ENCODE peak calls at places on chromosomes 11 and 22, in four cellular contexts. K is tibial artery, S is H1, R is neural crest cell. O is an unnamed sample.

GRCh38 chr11:76793391-76793811 is 10.2 kb downstream of the TSKU start:
- DNase-seq in K (no peak), R (no peak), S (no peak), O (no peak)

GRCh38 chr11:26297179-26297970 is 34.6 kb upstream of the ANO3 start:
- DNase-seq in R (peak), K (no peak), S (no peak), O (no peak)

GRCh38 chr22:50640857-50641647 is 13.1 kb upstream of the ARSA start:
- DNase-seq in K (no peak), S (peak), R (no peak), O (no peak)

GRCh38 chr11:124551189-124551588 is 7.7 kb upstream of the OR8B12 start:
- DNase-seq in S (no peak), K (no peak), R (no peak), O (no peak)

GRCh38 chr22:20441631-20442484 is 4.2 kb upstream of the SCARF2 start:
- DNase-seq in R (no peak), K (no peak), S (no peak), O (no peak)

GRCh38 chr11:30586251-30587144 is at the start of gene MPPED2:
- DNase-seq in R (peak), K (peak), S (peak), O (peak)

GRCh38 chr11:69312418-69313399 is 18.8 kb downstream of the MYEOV start:
- DNase-seq in K (no peak), R (no peak), S (no peak), O (no peak)

GRCh38 chr11:44928807-44929206 is 21.9 kb downstream of the TP53I11 start:
- DNase-seq in S (no peak), K (no peak), R (no peak), O (no peak)

GRCh38 chr11:87036756-87037449 is 831 bp upstream of the TMEM135 start:
- DNase-seq in K (no peak), S (no peak), R (no peak), O (peak)

GRCh38 chr11:16382638-16383380 is 26.5 kb upstream of the SOX6 start:
- DNase-seq in S (no peak), K (no peak), R (no peak), O (no peak)

DNA sequence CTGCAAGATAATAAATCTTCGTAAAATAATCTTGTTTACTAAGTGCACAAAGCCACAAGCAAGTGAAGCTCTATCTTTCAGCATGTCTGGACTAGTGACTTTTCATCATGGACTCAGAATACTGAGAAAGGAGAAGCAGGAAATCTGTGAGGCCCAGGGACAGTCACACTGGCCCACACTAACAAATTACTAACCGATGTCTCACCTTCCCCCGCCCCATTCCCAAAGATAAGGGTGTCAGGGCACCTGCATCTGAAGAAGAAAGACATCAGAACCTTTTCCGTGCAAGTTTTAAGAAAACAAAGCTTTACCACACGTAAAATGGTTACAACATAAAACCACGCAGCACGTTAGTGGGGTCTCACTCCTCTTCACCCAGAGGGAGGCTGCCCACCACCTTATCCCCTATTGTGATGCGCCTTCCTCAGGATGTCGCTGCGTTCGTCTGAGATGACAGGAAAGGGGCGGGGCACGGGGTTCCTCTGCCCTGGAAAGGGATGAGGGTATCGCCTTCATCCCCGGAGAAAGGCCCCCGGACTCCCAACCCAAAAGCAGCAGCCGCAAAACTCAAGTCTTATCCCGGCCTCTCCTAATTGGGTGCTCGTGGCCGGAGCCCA is 603 bp downstream of the BTBD10 start:
- DNase-seq in K (peak), R (peak), S (peak), O (peak)
- TF ChIP-seq CTCF in K (no peak), R (no peak), S (no peak), O (no peak)

GRCh38 chr11:134866981-134867675 is 455.1 kb upstream of the B3GAT1 start:
- DNase-seq in K (no peak), S (no peak), R (no peak), O (no peak)
- TF ChIP-seq CTCF in K (no peak), S (no peak), R (no peak), O (no peak)

DNA sequence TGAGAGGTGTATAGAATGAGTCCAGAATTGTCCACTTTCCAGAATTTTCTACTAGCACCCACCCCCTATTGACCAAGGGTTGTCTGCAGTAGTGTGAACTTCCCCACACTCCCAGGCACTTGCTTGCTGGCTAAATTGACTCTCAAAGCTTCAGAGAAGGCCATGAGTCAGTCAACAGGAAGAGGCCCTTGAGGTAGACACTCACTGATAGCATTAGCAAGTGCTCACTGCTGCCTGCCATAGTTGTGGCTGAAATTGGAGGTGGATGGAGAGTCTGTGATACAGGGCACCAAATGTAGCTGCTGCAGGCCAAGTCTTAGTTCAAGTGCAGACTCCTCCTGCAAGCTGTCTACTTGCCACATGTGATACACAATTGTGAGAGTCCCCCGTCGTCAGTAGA is 156.8 kb downstream of the SPON1 start:
- DNase-seq in S (no peak), K (no peak), R (no peak), O (no peak)
- TF ChIP-seq CTCF in S (no peak), K (no peak), R (no peak), O (no peak)

DNA sequence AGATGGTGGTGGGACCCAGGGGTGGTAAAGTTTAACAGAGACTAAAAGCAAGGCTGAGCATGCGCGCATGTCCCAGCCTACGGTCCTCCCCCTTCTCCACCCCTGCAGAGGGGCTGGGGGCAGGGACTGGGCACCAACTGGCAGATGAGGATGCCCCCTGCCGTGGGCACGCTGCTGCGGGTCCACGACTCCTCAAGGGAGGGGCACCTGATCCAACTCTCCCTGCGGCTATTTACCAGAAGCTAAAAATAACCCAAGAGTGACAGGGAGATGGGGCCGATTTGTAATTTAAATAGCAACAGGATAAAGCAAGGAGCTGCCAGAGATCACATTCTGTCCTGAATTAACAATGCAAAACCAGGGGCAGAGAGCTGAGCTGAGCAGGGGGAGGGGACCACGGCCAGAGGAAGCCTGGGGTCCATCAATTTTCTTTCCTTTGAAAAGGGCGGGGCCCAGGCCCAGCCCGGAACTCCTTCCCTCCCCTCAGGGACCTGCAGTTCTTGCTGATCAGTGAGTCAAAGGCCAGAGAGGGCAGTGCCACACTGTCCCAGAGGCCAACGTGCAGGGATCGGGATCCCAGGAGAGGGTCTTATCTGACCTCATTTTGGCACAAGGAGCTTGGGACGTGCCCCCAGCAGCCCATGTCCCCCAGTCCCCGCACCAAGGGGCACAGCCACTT is 8.1 kb upstream of the DGKZ start:
- DNase-seq in S (peak), R (no peak), K (no peak), O (no peak)
- TF ChIP-seq CTCF in S (no peak), R (no peak), K (no peak), O (no peak)

GRCh38 chr11:115238802-115239201 is 265.4 kb downstream of the CADM1 start:
- DNase-seq in S (no peak), R (no peak), K (no peak), O (no peak)
- TF ChIP-seq CTCF in S (peak), R (peak), K (no peak), O (no peak)

GRCh38 chr11:115985896-115986295 is 481.7 kb upstream of the CADM1 start:
- DNase-seq in S (no peak), R (no peak), K (no peak), O (no peak)

GRCh38 chr11:115993613-115994012 is 489.4 kb upstream of the CADM1 start:
- DNase-seq in R (no peak), K (no peak), S (no peak), O (no peak)

GRCh38 chr11:115984228-115984627 is 480.0 kb upstream of the CADM1 start:
- DNase-seq in K (no peak), R (no peak), S (no peak), O (no peak)

GRCh38 chr11:115990004-115990447 is 485.8 kb upstream of the CADM1 start:
- DNase-seq in R (peak), K (no peak), S (peak), O (no peak)
- TF ChIP-seq CTCF in R (peak), K (no peak), S (peak), O (peak)

GRCh38 chr11:75241906-75242644 is 1.5 kb downstream of the TPBGL start:
- DNase-seq in R (no peak), K (no peak), S (no peak), O (no peak)

GRCh38 chr11:75242722-75243600 is 2.4 kb downstream of the TPBGL start:
- DNase-seq in R (no peak), K (no peak), S (no peak), O (no peak)

GRCh38 chr11:75240381-75241035 is at the start of gene TPBGL:
- DNase-seq in S (peak), K (no peak), R (peak), O (no peak)

GRCh38 chr11:75239551-75240290 is 853 bp upstream of the TPBGL start:
- DNase-seq in K (no peak), S (no peak), R (no peak), O (no peak)

GRCh38 chr11:75241036-75241905 is 697 bp downstream of the TPBGL start:
- DNase-seq in K (peak), S (peak), R (peak), O (peak)
- TF ChIP-seq CTCF in K (peak), S (peak), R (peak), O (peak)

DNA sequence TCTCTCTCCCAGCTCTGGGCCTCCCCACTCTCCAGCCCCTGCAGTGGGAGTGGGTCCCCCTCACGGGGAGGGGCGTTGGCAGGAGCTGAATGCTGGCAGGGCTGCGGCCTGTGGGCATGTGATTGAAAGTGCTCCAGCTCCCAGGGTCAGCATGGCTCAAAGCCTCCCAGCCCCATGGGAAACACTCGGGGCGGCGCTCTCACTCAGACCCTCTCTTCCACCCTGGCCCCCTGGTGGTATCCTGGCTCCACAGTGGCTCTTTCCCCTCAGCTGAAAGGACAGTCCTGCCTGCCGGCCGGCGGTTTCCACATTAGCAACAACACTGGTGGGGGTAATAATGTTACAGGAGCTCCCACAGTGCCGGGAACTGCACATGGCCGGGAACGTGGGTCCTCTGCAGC is 35.5 kb downstream of the POLR3H start:
- DNase-seq in S (no peak), K (no peak), R (no peak), O (no peak)
- TF ChIP-seq CTCF in S (no peak), K (no peak), R (peak), O (peak)

GRCh38 chr22:27941143-27941542 is 22.1 kb upstream of the PITPNB start:
- DNase-seq in R (no peak), K (no peak), S (no peak), O (no peak)

GRCh38 chr22:27934069-27934468 is 15.0 kb upstream of the PITPNB start:
- DNase-seq in R (no peak), S (no peak), K (no peak), O (no peak)

GRCh38 chr22:27935897-27936296 is 16.8 kb upstream of the PITPNB start:
- DNase-seq in R (no peak), S (no peak), K (no peak), O (no peak)

GRCh38 chr22:27933186-27933983 is 14.3 kb upstream of the PITPNB start:
- DNase-seq in S (no peak), R (no peak), K (no peak), O (no peak)

DNA sequence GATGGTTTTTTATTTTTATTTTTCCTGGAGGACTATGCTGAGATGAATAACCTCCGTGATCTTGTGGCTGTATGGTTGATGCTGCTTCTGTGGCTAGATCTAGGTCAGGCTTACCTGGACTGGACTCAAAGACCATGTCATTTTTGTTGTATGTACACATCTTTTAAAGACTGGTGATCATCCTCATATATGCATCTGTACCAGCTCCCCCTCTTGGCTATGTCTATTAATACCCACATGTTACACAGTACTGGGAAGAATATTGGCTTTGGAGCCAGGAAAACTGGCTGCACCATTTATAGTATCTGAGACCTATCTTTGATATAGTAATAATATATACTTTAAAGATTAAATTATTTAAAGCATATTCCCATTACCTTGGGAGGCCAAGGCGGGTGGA is 18.4 kb upstream of the PITPNB start:
- DNase-seq in K (no peak), R (no peak), S (no peak), O (no peak)
- TF ChIP-seq CTCF in K (no peak), R (no peak), S (no peak), O (no peak)